ENCODE peak calls at places on chromosomes 7 and 10, in five cellular contexts. One of them, this sample, is unnamed.

GRCh38 chr10:34716958-34717357 is 98.1 kb downstream of the PARD3 start:
- DNase-seq in hepatocyte: no peak
- DNase-seq in neuronal stem cell: no peak
- DNase-seq in mammary epithelial cell: no peak
- DNase-seq in psoas muscle: no peak
- DNase-seq in this sample: no peak

GRCh38 chr10:70673929-70674559 is 1.7 kb downstream of the ADAMTS14 start:
- DNase-seq in psoas muscle: no peak
- DNase-seq in hepatocyte: no peak
- DNase-seq in mammary epithelial cell: no peak
- DNase-seq in neuronal stem cell: no peak
- DNase-seq in this sample: no peak

GRCh38 chr7:145036592-145037386 is 200.9 kb upstream of the TPK1 start:
- DNase-seq in neuronal stem cell: peak; percentile 56
- DNase-seq in mammary epithelial cell: peak; percentile 25
- DNase-seq in hepatocyte: peak; percentile 77
- DNase-seq in psoas muscle: no peak
- DNase-seq in this sample: no peak

GRCh38 chr7:84364708-84365107 is 170.1 kb upstream of the SEMA3A start:
- DNase-seq in neuronal stem cell: no peak
- DNase-seq in mammary epithelial cell: peak; percentile 17
- DNase-seq in hepatocyte: no peak
- DNase-seq in psoas muscle: no peak
- DNase-seq in this sample: no peak

GRCh38 chr7:54333952-54334351 is 208.2 kb upstream of the VSTM2A start:
- DNase-seq in hepatocyte: no peak
- DNase-seq in mammary epithelial cell: no peak
- DNase-seq in psoas muscle: no peak
- DNase-seq in neuronal stem cell: no peak
- DNase-seq in this sample: no peak

GRCh38 chr10:69230128-69230527 is 10.0 kb downstream of the HKDC1 start:
- DNase-seq in psoas muscle: no peak
- DNase-seq in hepatocyte: no peak
- DNase-seq in neuronal stem cell: no peak
- DNase-seq in mammary epithelial cell: no peak
- DNase-seq in this sample: no peak

GRCh38 chr10:127293640-127294039 is 97.2 kb upstream of the INSYN2A start:
- DNase-seq in mammary epithelial cell: peak; percentile 16
- DNase-seq in neuronal stem cell: no peak
- DNase-seq in psoas muscle: no peak
- DNase-seq in hepatocyte: no peak
- DNase-seq in this sample: no peak

GRCh38 chr7:32206488-32206887 is 136.3 kb upstream of the PDE1C start:
- DNase-seq in psoas muscle: no peak
- DNase-seq in neuronal stem cell: no peak
- DNase-seq in mammary epithelial cell: no peak
- DNase-seq in hepatocyte: no peak
- DNase-seq in this sample: no peak

GRCh38 chr7:1925973-1926907 is 256.2 kb downstream of the ELFN1 start:
- DNase-seq in mammary epithelial cell: no peak
- DNase-seq in psoas muscle: no peak
- DNase-seq in neuronal stem cell: no peak
- DNase-seq in hepatocyte: no peak
- DNase-seq in this sample: no peak

GRCh38 chr10:50892467-50892866 is 7.0 kb upstream of the A1CF start:
- DNase-seq in hepatocyte: no peak
- DNase-seq in neuronal stem cell: no peak
- DNase-seq in psoas muscle: no peak
- DNase-seq in mammary epithelial cell: no peak
- DNase-seq in this sample: no peak

GRCh38 chr7:116863168-116863670 is 832 bp downstream of the CAPZA2 start:
- DNase-seq in neuronal stem cell: peak; percentile 12
- DNase-seq in mammary epithelial cell: peak; percentile 30
- DNase-seq in psoas muscle: no peak
- DNase-seq in hepatocyte: peak; percentile 49
- DNase-seq in this sample: no peak

GRCh38 chr10:104104926-104105325 is 17.0 kb upstream of the SFR1 start:
- DNase-seq in neuronal stem cell: no peak
- DNase-seq in hepatocyte: no peak
- DNase-seq in mammary epithelial cell: peak; percentile 74
- DNase-seq in psoas muscle: no peak
- DNase-seq in this sample: no peak

GRCh38 chr10:115606081-115606480 is 512.9 kb downstream of the ATRNL1 start:
- DNase-seq in mammary epithelial cell: no peak
- DNase-seq in hepatocyte: no peak
- DNase-seq in psoas muscle: no peak
- DNase-seq in neuronal stem cell: no peak
- DNase-seq in this sample: no peak

GRCh38 chr7:604038-604883 is 84.6 kb upstream of the PDGFA start:
- DNase-seq in neuronal stem cell: no peak
- DNase-seq in hepatocyte: no peak
- DNase-seq in mammary epithelial cell: no peak
- DNase-seq in psoas muscle: peak; percentile 80
- DNase-seq in this sample: peak; percentile 90

GRCh38 chr7:36207451-36208291 is 54.6 kb downstream of the EEPD1 start:
- DNase-seq in psoas muscle: peak; percentile 79
- DNase-seq in hepatocyte: peak; percentile 49
- DNase-seq in neuronal stem cell: no peak
- DNase-seq in mammary epithelial cell: peak; percentile 25
- DNase-seq in this sample: no peak

GRCh38 chr10:13820591-13821377 is 234.0 kb downstream of the PRPF18 start:
- DNase-seq in neuronal stem cell: no peak
- DNase-seq in psoas muscle: no peak
- DNase-seq in mammary epithelial cell: no peak
- DNase-seq in hepatocyte: no peak
- DNase-seq in this sample: no peak

GRCh38 chr10:102753724-102754123 is 10.0 kb downstream of the WBP1L start:
- DNase-seq in psoas muscle: no peak
- DNase-seq in hepatocyte: no peak
- DNase-seq in mammary epithelial cell: no peak
- DNase-seq in neuronal stem cell: no peak
- DNase-seq in this sample: no peak

GRCh38 chr10:88113657-88114272 is 250.3 kb downstream of the PTEN start:
- DNase-seq in hepatocyte: no peak
- DNase-seq in neuronal stem cell: no peak
- DNase-seq in mammary epithelial cell: no peak
- DNase-seq in psoas muscle: no peak
- DNase-seq in this sample: no peak

GRCh38 chr10:124451227-124451807 is 1.5 kb upstream of the NKX1-2 start:
- DNase-seq in hepatocyte: no peak
- DNase-seq in neuronal stem cell: no peak
- DNase-seq in mammary epithelial cell: no peak
- DNase-seq in psoas muscle: no peak
- DNase-seq in this sample: no peak

GRCh38 chr10:124450010-124450782 is at the start of gene NKX1-2:
- DNase-seq in mammary epithelial cell: peak; percentile 37
- DNase-seq in hepatocyte: peak; percentile 46
- DNase-seq in psoas muscle: no peak
- DNase-seq in neuronal stem cell: peak; percentile 63
- DNase-seq in this sample: no peak

GRCh38 chr10:124449170-124450009 is 445 bp downstream of the NKX1-2 start:
- DNase-seq in hepatocyte: no peak
- DNase-seq in mammary epithelial cell: peak; percentile 62
- DNase-seq in neuronal stem cell: no peak
- DNase-seq in psoas muscle: no peak
- DNase-seq in this sample: no peak

GRCh38 chr10:124448696-124449169 is 1.1 kb downstream of the NKX1-2 start:
- DNase-seq in mammary epithelial cell: no peak
- DNase-seq in psoas muscle: no peak
- DNase-seq in neuronal stem cell: no peak
- DNase-seq in hepatocyte: no peak
- DNase-seq in this sample: no peak

DNA sequence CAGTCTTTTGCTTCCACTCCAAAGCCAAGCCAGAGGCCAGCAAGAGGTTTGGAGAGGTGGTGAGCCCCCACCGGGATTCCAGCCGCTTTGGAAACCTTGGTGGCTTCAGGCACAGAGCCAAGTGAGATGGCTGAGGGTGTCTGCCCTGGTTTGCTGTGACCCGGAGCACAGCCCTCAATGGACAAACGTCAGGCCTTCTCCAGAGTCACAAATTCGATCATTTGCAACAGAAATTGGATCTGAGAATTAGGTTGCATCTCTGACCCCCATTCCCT is 885 bp upstream of the NKX1-2 start:
- DNase-seq in neuronal stem cell: no peak
- DNase-seq in mammary epithelial cell: no peak
- DNase-seq in psoas muscle: no peak
- DNase-seq in hepatocyte: no peak
- DNase-seq in this sample: no peak
- H3K4me3 ChIP-seq in neuronal stem cell: no peak overlapping the region
- H3K4me3 ChIP-seq in mammary epithelial cell: no peak overlapping the region
- H3K4me3 ChIP-seq in psoas muscle: no peak overlapping the region
- H3K4me3 ChIP-seq in hepatocyte: no peak overlapping the region
- H3K4me3 ChIP-seq in this sample: no peak overlapping the region

DNA sequence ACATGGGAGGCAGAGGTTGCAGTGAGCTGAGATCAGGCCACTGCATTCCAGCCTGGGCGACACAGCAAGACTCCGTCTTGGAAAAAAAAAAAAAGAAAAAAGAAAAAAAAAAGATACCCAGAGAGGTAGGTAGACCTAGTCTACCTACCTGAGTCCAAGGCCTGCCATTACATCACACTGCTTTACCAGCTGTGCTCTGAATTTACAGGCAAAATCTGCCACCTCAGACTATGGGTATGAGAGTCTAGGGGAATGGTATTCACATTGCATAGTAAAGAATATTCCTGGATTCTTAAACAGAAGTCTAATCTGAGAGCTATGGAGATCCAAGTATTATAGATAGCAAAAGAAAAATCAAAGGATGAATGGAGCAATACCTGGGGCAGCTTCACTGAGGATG is 50.2 kb downstream of the NDUFB2 start:
- DNase-seq in mammary epithelial cell: no peak
- DNase-seq in neuronal stem cell: no peak
- DNase-seq in psoas muscle: no peak
- DNase-seq in hepatocyte: no peak
- DNase-seq in this sample: no peak
- H3K4me3 ChIP-seq in mammary epithelial cell: no peak overlapping the region
- H3K4me3 ChIP-seq in neuronal stem cell: no peak overlapping the region
- H3K4me3 ChIP-seq in psoas muscle: no peak overlapping the region
- H3K4me3 ChIP-seq in hepatocyte: no peak overlapping the region
- H3K4me3 ChIP-seq in this sample: no peak overlapping the region

GRCh38 chr7:154927624-154928125 is 75.2 kb downstream of the PAXIP1 start:
- DNase-seq in neuronal stem cell: peak; percentile 61
- DNase-seq in psoas muscle: peak; percentile 57
- DNase-seq in hepatocyte: peak; percentile 92
- DNase-seq in mammary epithelial cell: peak; percentile 72
- DNase-seq in this sample: peak; percentile 69
- H3K4me3 ChIP-seq in neuronal stem cell: no peak overlapping the region
- H3K4me3 ChIP-seq in psoas muscle: peak overlapping the region; percentile 90
- H3K4me3 ChIP-seq in hepatocyte: no peak overlapping the region
- H3K4me3 ChIP-seq in mammary epithelial cell: peak overlapping the region; percentile 60
- H3K4me3 ChIP-seq in this sample: peak overlapping the region; percentile 78

GRCh38 chr10:24237801-24238390 is 29.0 kb downstream of the KIAA1217 start:
- DNase-seq in psoas muscle: no peak
- DNase-seq in mammary epithelial cell: no peak
- DNase-seq in hepatocyte: peak; percentile 46
- DNase-seq in neuronal stem cell: no peak
- DNase-seq in this sample: no peak

GRCh38 chr10:24240001-24240751 is 31.2 kb downstream of the KIAA1217 start:
- DNase-seq in neuronal stem cell: no peak
- DNase-seq in hepatocyte: peak; percentile 19
- DNase-seq in psoas muscle: no peak
- DNase-seq in mammary epithelial cell: peak; percentile 50
- DNase-seq in this sample: no peak

GRCh38 chr10:24241536-24241935 is 32.6 kb downstream of the KIAA1217 start:
- DNase-seq in mammary epithelial cell: no peak
- DNase-seq in psoas muscle: no peak
- DNase-seq in hepatocyte: no peak
- DNase-seq in neuronal stem cell: no peak
- DNase-seq in this sample: no peak

GRCh38 chr10:24239289-24239688 is 30.4 kb downstream of the KIAA1217 start:
- DNase-seq in psoas muscle: no peak
- DNase-seq in neuronal stem cell: no peak
- DNase-seq in hepatocyte: no peak
- DNase-seq in mammary epithelial cell: no peak
- DNase-seq in this sample: no peak

GRCh38 chr10:24238527-24239247 is 29.7 kb downstream of the KIAA1217 start:
- DNase-seq in hepatocyte: peak; percentile 65
- DNase-seq in neuronal stem cell: no peak
- DNase-seq in psoas muscle: no peak
- DNase-seq in mammary epithelial cell: peak; percentile 91
- DNase-seq in this sample: no peak
- H3K4me3 ChIP-seq in hepatocyte: peak overlapping the region; percentile 11
- H3K4me3 ChIP-seq in neuronal stem cell: no peak overlapping the region
- H3K4me3 ChIP-seq in psoas muscle: peak overlapping the region; percentile 1
- H3K4me3 ChIP-seq in mammary epithelial cell: peak overlapping the region; percentile 58
- H3K4me3 ChIP-seq in this sample: no peak overlapping the region

DNA sequence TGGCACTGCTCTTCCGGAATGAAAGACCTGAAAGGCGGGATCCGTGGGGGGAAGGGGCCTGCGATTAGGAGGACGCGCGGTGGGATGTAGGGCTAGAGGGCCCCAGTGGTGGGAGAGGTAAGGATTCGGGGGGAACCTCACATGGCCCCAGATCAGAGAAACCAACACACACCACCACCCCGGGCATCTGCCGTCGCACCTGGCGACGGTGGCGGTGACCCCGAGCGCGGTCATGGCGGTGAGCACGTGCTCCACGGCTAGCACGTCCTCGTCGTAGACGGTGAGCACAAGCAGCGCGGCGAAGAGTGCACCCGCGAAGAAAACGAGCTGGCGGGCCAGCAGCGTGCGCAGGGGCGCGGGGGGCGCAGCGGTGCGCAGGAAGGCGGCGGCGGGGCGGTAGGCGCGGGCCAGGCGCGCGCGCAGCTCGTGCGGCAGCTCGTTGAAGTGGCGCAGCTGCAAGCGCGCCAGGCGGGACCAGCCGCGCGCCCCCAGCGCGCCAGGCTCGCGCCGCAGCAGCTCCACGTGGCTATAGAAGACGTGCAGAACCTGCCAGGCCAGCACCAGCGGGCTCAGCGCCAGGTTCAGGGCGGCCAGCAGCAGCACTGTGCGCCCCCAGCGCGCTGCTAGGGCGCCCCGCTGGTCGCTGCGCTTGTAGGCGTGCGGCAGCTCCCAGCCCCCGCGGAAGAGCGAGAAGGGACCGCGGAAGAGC is 5.7 kb downstream of the ATG9B start:
- DNase-seq in hepatocyte: peak; percentile 68
- DNase-seq in neuronal stem cell: no peak
- DNase-seq in mammary epithelial cell: no peak
- DNase-seq in psoas muscle: no peak
- DNase-seq in this sample: no peak
- H3K4me3 ChIP-seq in hepatocyte: no peak overlapping the region
- H3K4me3 ChIP-seq in neuronal stem cell: peak overlapping the region; percentile 65
- H3K4me3 ChIP-seq in mammary epithelial cell: peak overlapping the region; percentile 38
- H3K4me3 ChIP-seq in psoas muscle: peak overlapping the region; percentile 51
- H3K4me3 ChIP-seq in this sample: peak overlapping the region; percentile 34